ENCODE peak calls at places on chromosomes 2 and 18, in seven cellular contexts. One of them, this sample, is unnamed.

GRCh38 chr2:112728384-112729175 is 7.8 kb downstream of the NT5DC4 start:
- DNase-seq in hepatocyte: no peak
- DNase-seq in OCI-LY7: no peak
- DNase-seq in PC-3: no peak
- DNase-seq in GM23248: no peak
- DNase-seq in MM.1S: no peak
- DNase-seq in neural progenitor cell: no peak
- DNase-seq in this sample: no peak

GRCh38 chr2:22634167-22634566 is 750.8 kb upstream of the KLHL29 start:
- DNase-seq in MM.1S: no peak
- DNase-seq in GM23248: no peak
- DNase-seq in hepatocyte: no peak
- DNase-seq in PC-3: no peak
- DNase-seq in OCI-LY7: no peak
- DNase-seq in neural progenitor cell: no peak
- DNase-seq in this sample: no peak

GRCh38 chr2:75199428-75200011 is at the start of gene TACR1:
- DNase-seq in PC-3: peak
- DNase-seq in MM.1S: peak
- DNase-seq in hepatocyte: peak
- DNase-seq in neural progenitor cell: peak
- DNase-seq in OCI-LY7: no peak
- DNase-seq in GM23248: peak
- DNase-seq in this sample: peak

GRCh38 chr2:45643095-45643494 is 8.4 kb upstream of the PRKCE start:
- DNase-seq in hepatocyte: no peak
- DNase-seq in OCI-LY7: no peak
- DNase-seq in GM23248: peak
- DNase-seq in MM.1S: no peak
- DNase-seq in PC-3: no peak
- DNase-seq in neural progenitor cell: peak
- DNase-seq in this sample: peak

GRCh38 chr2:172373761-172374160 is 53.6 kb upstream of the ITGA6 start:
- DNase-seq in hepatocyte: no peak
- DNase-seq in PC-3: peak
- DNase-seq in neural progenitor cell: no peak
- DNase-seq in MM.1S: no peak
- DNase-seq in GM23248: peak
- DNase-seq in OCI-LY7: no peak
- DNase-seq in this sample: no peak

GRCh38 chr2:159996792-159997546 is 65.4 kb downstream of the PLA2R1 start:
- DNase-seq in hepatocyte: no peak
- DNase-seq in GM23248: peak
- DNase-seq in MM.1S: no peak
- DNase-seq in PC-3: no peak
- DNase-seq in neural progenitor cell: no peak
- DNase-seq in OCI-LY7: no peak
- DNase-seq in this sample: no peak

GRCh38 chr2:205929445-205930027 is 156.4 kb downstream of the INO80D start:
- DNase-seq in PC-3: no peak
- DNase-seq in MM.1S: no peak
- DNase-seq in hepatocyte: peak
- DNase-seq in GM23248: no peak
- DNase-seq in neural progenitor cell: no peak
- DNase-seq in OCI-LY7: no peak
- DNase-seq in this sample: no peak

GRCh38 chr2:67340118-67341011 is 56.8 kb upstream of the ETAA1 start:
- DNase-seq in GM23248: peak
- DNase-seq in PC-3: no peak
- DNase-seq in MM.1S: no peak
- DNase-seq in hepatocyte: no peak
- DNase-seq in neural progenitor cell: no peak
- DNase-seq in OCI-LY7: no peak
- DNase-seq in this sample: peak

GRCh38 chr2:110867078-110867477 is 134.7 kb downstream of the ACOXL start:
- DNase-seq in neural progenitor cell: no peak
- DNase-seq in MM.1S: no peak
- DNase-seq in PC-3: no peak
- DNase-seq in hepatocyte: no peak
- DNase-seq in GM23248: no peak
- DNase-seq in OCI-LY7: no peak
- DNase-seq in this sample: no peak

GRCh38 chr18:5370332-5370731 is 74.8 kb upstream of the ZBTB14 start:
- DNase-seq in neural progenitor cell: peak
- DNase-seq in PC-3: no peak
- DNase-seq in GM23248: peak
- DNase-seq in OCI-LY7: no peak
- DNase-seq in MM.1S: no peak
- DNase-seq in hepatocyte: peak
- DNase-seq in this sample: peak

GRCh38 chr2:73293534-73294171 is at the start of gene EGR4:
- DNase-seq in GM23248: peak
- DNase-seq in OCI-LY7: peak
- DNase-seq in MM.1S: peak
- DNase-seq in neural progenitor cell: peak
- DNase-seq in PC-3: peak
- DNase-seq in hepatocyte: peak
- DNase-seq in this sample: peak

GRCh38 chr2:85308951-85309555 is 18.7 kb downstream of the TGOLN2 start:
- DNase-seq in GM23248: peak
- DNase-seq in PC-3: peak
- DNase-seq in MM.1S: peak
- DNase-seq in hepatocyte: no peak
- DNase-seq in OCI-LY7: no peak
- DNase-seq in neural progenitor cell: no peak
- DNase-seq in this sample: no peak

GRCh38 chr2:11787991-11788390 is 41.6 kb downstream of the LPIN1 start:
- DNase-seq in MM.1S: no peak
- DNase-seq in PC-3: no peak
- DNase-seq in hepatocyte: no peak
- DNase-seq in OCI-LY7: no peak
- DNase-seq in GM23248: no peak
- DNase-seq in neural progenitor cell: no peak
- DNase-seq in this sample: no peak

GRCh38 chr2:26701596-26701995 is 9.1 kb downstream of the KCNK3 start:
- DNase-seq in OCI-LY7: no peak
- DNase-seq in hepatocyte: no peak
- DNase-seq in MM.1S: no peak
- DNase-seq in neural progenitor cell: no peak
- DNase-seq in GM23248: no peak
- DNase-seq in PC-3: no peak
- DNase-seq in this sample: no peak

GRCh38 chr2:142199073-142199472 is 68.3 kb upstream of the LRP1B start:
- DNase-seq in PC-3: no peak
- DNase-seq in OCI-LY7: no peak
- DNase-seq in hepatocyte: no peak
- DNase-seq in GM23248: no peak
- DNase-seq in neural progenitor cell: no peak
- DNase-seq in MM.1S: no peak
- DNase-seq in this sample: no peak

GRCh38 chr18:28114472-28114871 is 62.5 kb downstream of the CDH2 start:
- DNase-seq in OCI-LY7: no peak
- DNase-seq in neural progenitor cell: no peak
- DNase-seq in hepatocyte: no peak
- DNase-seq in PC-3: peak
- DNase-seq in GM23248: peak
- DNase-seq in MM.1S: no peak
- DNase-seq in this sample: no peak

GRCh38 chr2:203690110-203691047 is 16.1 kb upstream of the CD28 start:
- DNase-seq in neural progenitor cell: no peak
- DNase-seq in PC-3: no peak
- DNase-seq in MM.1S: no peak
- DNase-seq in GM23248: peak
- DNase-seq in hepatocyte: no peak
- DNase-seq in OCI-LY7: peak
- DNase-seq in this sample: no peak

DNA sequence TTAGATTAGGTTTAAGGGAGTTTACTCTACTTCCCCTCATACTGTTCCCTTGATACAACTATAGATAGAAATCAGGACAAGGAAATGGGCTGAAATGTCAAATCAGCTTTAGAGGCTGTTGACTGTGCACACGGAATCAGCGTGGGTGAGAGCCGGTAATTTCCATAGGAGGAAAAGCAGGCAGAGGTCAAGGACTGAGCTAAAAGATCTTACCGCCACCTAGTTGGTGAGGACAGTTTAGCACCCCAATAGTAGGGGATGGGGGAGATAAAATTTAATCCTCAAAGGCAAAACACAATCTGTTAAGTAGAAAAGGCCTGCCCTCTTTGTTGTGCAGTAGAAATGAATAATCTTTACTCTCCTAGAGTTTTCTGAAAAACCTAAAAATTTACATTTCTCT is 1154.5 kb upstream of the CHAC2 start:
- DNase-seq in PC-3: no peak
- DNase-seq in neural progenitor cell: peak
- DNase-seq in OCI-LY7: no peak
- DNase-seq in MM.1S: no peak
- DNase-seq in GM23248: no peak
- DNase-seq in hepatocyte: peak
- DNase-seq in this sample: peak
- TF ChIP-seq EZH2phosphoT487 in PC-3: no peak
- TF ChIP-seq EZH2phosphoT487 in neural progenitor cell: no peak
- TF ChIP-seq EZH2phosphoT487 in OCI-LY7: no peak
- TF ChIP-seq EZH2phosphoT487 in MM.1S: no peak
- TF ChIP-seq EZH2phosphoT487 in GM23248: no peak
- TF ChIP-seq EZH2phosphoT487 in hepatocyte: no peak
- TF ChIP-seq EZH2phosphoT487 in this sample: no peak

DNA sequence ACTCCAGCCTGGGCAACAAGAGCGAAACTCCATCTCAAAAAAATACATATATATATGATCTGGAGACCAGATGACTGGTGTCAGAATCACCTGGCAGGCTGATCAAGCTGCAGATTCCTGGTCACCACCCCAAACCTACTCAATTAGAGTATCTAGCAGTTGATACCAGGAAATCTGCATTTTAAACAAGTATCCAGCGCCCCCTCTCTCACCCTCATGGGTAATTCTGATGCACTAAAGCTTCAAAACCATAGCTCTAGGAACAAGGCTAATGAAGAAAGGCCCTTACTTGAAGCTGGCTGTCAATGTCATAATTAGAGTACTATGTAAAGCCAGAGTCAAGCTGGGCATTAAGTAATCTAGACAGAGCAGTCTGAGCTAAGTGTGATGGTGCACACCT is 25.0 kb upstream of the PCBP1 start:
- DNase-seq in OCI-LY7: no peak
- DNase-seq in PC-3: no peak
- DNase-seq in hepatocyte: no peak
- DNase-seq in GM23248: no peak
- DNase-seq in neural progenitor cell: no peak
- DNase-seq in MM.1S: no peak
- DNase-seq in this sample: peak
- TF ChIP-seq EZH2phosphoT487 in OCI-LY7: no peak
- TF ChIP-seq EZH2phosphoT487 in PC-3: no peak
- TF ChIP-seq EZH2phosphoT487 in hepatocyte: no peak
- TF ChIP-seq EZH2phosphoT487 in GM23248: no peak
- TF ChIP-seq EZH2phosphoT487 in neural progenitor cell: no peak
- TF ChIP-seq EZH2phosphoT487 in MM.1S: no peak
- TF ChIP-seq EZH2phosphoT487 in this sample: no peak

DNA sequence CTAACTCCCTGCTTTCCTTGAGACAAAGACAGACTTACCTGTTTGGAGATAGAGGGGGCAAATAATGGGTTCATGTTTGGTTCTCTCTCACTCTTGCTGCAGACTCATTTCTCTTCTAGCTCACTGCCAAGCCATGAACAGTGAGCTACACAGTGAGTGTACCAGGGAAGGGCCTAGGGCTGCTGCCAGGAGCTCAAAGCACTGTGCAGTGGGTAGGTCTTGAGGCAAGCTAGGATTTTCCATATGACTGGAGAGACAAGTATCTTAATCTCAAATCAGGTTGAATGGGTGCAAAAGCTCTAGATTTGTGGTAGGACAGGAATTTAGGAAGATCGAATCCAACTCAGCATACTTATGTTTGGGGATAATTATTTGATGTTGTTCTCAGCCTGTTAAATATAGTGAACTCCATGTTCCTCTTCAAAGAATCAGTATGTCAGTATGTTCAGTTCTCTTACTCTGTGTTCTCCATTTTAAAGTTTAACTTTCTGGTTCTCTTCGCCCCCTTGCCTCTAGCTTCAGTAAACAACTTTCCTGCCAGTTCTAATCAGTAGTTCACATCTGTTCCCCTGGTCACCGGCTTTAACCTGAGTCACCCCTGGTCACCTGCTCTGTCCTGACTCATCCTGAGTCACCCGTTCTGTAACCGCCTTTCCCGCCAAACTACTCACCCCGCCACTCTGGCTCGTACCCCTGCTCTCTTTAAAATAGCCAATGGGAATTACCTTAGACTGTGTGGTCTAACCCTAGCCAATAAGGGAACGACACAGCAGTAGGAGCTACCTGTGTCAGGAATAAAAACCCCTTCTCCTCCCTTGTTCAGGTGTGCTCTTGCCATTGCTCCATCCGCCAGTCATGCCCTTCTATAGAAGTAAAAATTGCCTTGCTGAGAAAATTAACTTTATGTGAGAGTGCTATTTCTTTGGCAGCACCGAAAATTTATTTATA is 21.9 kb downstream of the SLC25A52 start:
- DNase-seq in hepatocyte: peak
- DNase-seq in MM.1S: no peak
- DNase-seq in OCI-LY7: no peak
- DNase-seq in neural progenitor cell: no peak
- DNase-seq in PC-3: peak
- DNase-seq in GM23248: peak
- DNase-seq in this sample: no peak
- TF ChIP-seq EZH2phosphoT487 in hepatocyte: no peak
- TF ChIP-seq EZH2phosphoT487 in MM.1S: no peak
- TF ChIP-seq EZH2phosphoT487 in OCI-LY7: no peak
- TF ChIP-seq EZH2phosphoT487 in neural progenitor cell: no peak
- TF ChIP-seq EZH2phosphoT487 in PC-3: no peak
- TF ChIP-seq EZH2phosphoT487 in GM23248: no peak
- TF ChIP-seq EZH2phosphoT487 in this sample: no peak

DNA sequence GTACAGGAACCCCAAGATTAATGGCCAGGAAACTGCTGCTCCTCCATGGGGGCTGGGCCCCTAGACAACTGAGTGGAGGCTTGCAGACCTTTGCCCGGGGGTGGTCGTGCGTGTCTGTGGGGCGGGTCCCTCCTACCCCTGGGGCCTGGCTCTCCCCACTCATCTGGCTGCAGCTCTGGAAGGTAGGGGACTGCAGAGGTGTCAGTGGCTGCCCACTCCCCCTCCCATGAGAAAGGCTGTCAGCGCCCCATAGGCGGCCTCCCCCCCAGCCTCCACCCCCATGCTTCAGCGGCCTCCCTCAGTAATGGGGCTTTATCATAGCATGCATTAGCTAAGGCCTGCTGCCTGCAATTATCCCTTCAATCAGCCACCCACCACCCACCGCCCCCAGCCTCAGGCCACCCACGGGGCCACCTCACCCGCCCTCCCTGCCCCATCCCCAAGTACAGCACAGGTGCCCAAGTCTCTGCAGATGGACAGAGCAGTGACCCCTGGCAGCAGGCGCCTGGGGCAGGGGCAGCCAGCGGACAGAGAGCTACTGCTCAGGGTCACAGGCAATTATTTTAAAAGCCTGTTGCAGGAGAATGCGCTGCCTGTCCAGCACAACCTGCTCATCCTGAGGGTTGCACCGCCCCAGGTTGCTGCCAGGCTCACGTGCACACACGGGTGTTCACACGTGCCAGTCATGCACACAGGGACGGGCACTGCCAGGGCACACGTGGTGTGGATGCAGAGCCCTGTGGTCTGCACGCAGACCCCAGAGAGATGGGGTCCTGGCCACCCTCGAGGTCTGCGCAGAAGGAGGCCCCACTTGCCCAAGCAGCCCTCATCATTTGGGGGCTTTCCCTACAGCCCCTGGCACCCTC is 9.1 kb upstream of the ECEL1 start:
- DNase-seq in GM23248: no peak
- DNase-seq in neural progenitor cell: no peak
- DNase-seq in OCI-LY7: no peak
- DNase-seq in hepatocyte: no peak
- DNase-seq in MM.1S: no peak
- DNase-seq in PC-3: no peak
- DNase-seq in this sample: no peak
- TF ChIP-seq EZH2phosphoT487 in GM23248: no peak
- TF ChIP-seq EZH2phosphoT487 in neural progenitor cell: no peak
- TF ChIP-seq EZH2phosphoT487 in OCI-LY7: no peak
- TF ChIP-seq EZH2phosphoT487 in hepatocyte: no peak
- TF ChIP-seq EZH2phosphoT487 in MM.1S: no peak
- TF ChIP-seq EZH2phosphoT487 in PC-3: no peak
- TF ChIP-seq EZH2phosphoT487 in this sample: no peak

This sample was measured in GM23338.